ENCODE peak calls at places on chromosome 13, in five cellular contexts. One of them, this sample, is unnamed.

GRCh38 chr13:23671902-23672301 is 101.7 kb downstream of the TNFRSF19 start:
- DNase-seq in stimulated activated naive CD4-positive, alpha-beta T cell treated with Interleukin-2 at 50 U/mL for 16 hours: no peak
- DNase-seq in effector memory CD4-positive, alpha-beta T cell: no peak
- DNase-seq in M059J: no peak
- DNase-seq in cardiac muscle cell: peak; percentile 46
- DNase-seq in this sample: no peak

GRCh38 chr13:30453727-30454126 is 12.0 kb downstream of the HMGB1 start:
- DNase-seq in cardiac muscle cell: peak; percentile 24
- DNase-seq in M059J: no peak
- DNase-seq in stimulated activated naive CD4-positive, alpha-beta T cell treated with Interleukin-2 at 50 U/mL for 16 hours: no peak
- DNase-seq in effector memory CD4-positive, alpha-beta T cell: no peak
- DNase-seq in this sample: no peak

GRCh38 chr13:21309542-21310172 is 133.2 kb downstream of the MRPL57 start:
- DNase-seq in M059J: peak; percentile 51
- DNase-seq in stimulated activated naive CD4-positive, alpha-beta T cell treated with Interleukin-2 at 50 U/mL for 16 hours: no peak
- DNase-seq in effector memory CD4-positive, alpha-beta T cell: no peak
- DNase-seq in cardiac muscle cell: no peak
- DNase-seq in this sample: no peak

GRCh38 chr13:33637978-33638743 is 179.8 kb upstream of the RFC3 start:
- DNase-seq in effector memory CD4-positive, alpha-beta T cell: no peak
- DNase-seq in M059J: peak; percentile 63
- DNase-seq in stimulated activated naive CD4-positive, alpha-beta T cell treated with Interleukin-2 at 50 U/mL for 16 hours: no peak
- DNase-seq in cardiac muscle cell: peak; percentile 37
- DNase-seq in this sample: peak; percentile 36

GRCh38 chr13:99617474-99618255 is 116.4 kb downstream of the TM9SF2 start:
- DNase-seq in effector memory CD4-positive, alpha-beta T cell: no peak
- DNase-seq in stimulated activated naive CD4-positive, alpha-beta T cell treated with Interleukin-2 at 50 U/mL for 16 hours: no peak
- DNase-seq in cardiac muscle cell: peak; percentile 70
- DNase-seq in M059J: peak; percentile 49
- DNase-seq in this sample: no peak

GRCh38 chr13:98656223-98656622 is 79.3 kb upstream of the STK24 start:
- DNase-seq in cardiac muscle cell: no peak
- DNase-seq in M059J: no peak
- DNase-seq in stimulated activated naive CD4-positive, alpha-beta T cell treated with Interleukin-2 at 50 U/mL for 16 hours: no peak
- DNase-seq in effector memory CD4-positive, alpha-beta T cell: no peak
- DNase-seq in this sample: no peak

GRCh38 chr13:89457977-89458376 is 1786.8 kb downstream of the SLITRK5 start:
- DNase-seq in effector memory CD4-positive, alpha-beta T cell: no peak
- DNase-seq in stimulated activated naive CD4-positive, alpha-beta T cell treated with Interleukin-2 at 50 U/mL for 16 hours: no peak
- DNase-seq in cardiac muscle cell: peak; percentile 85
- DNase-seq in M059J: peak; percentile 26
- DNase-seq in this sample: no peak

GRCh38 chr13:99432637-99433542 is 68.4 kb upstream of the TM9SF2 start:
- DNase-seq in M059J: peak; percentile 79
- DNase-seq in stimulated activated naive CD4-positive, alpha-beta T cell treated with Interleukin-2 at 50 U/mL for 16 hours: peak; percentile 92
- DNase-seq in effector memory CD4-positive, alpha-beta T cell: peak; percentile 91
- DNase-seq in cardiac muscle cell: peak; percentile 60
- DNase-seq in this sample: peak; percentile 61

GRCh38 chr13:48580185-48580803 is 47.4 kb upstream of the RCBTB2 start:
- DNase-seq in effector memory CD4-positive, alpha-beta T cell: peak; percentile 47
- DNase-seq in cardiac muscle cell: peak; percentile 78
- DNase-seq in stimulated activated naive CD4-positive, alpha-beta T cell treated with Interleukin-2 at 50 U/mL for 16 hours: peak; percentile 55
- DNase-seq in M059J: peak; percentile 59
- DNase-seq in this sample: no peak

GRCh38 chr13:110044521-110045200 is 258.3 kb upstream of the IRS2 start:
- DNase-seq in stimulated activated naive CD4-positive, alpha-beta T cell treated with Interleukin-2 at 50 U/mL for 16 hours: no peak
- DNase-seq in effector memory CD4-positive, alpha-beta T cell: no peak
- DNase-seq in M059J: no peak
- DNase-seq in cardiac muscle cell: peak; percentile 47
- DNase-seq in this sample: peak; percentile 77

GRCh38 chr13:111302045-111302722 is 18.3 kb upstream of the TEX29 start:
- DNase-seq in stimulated activated naive CD4-positive, alpha-beta T cell treated with Interleukin-2 at 50 U/mL for 16 hours: no peak
- DNase-seq in effector memory CD4-positive, alpha-beta T cell: no peak
- DNase-seq in cardiac muscle cell: no peak
- DNase-seq in M059J: no peak
- DNase-seq in this sample: no peak

GRCh38 chr13:25001807-25002206 is 94.1 kb upstream of the PABPC3 start:
- DNase-seq in effector memory CD4-positive, alpha-beta T cell: no peak
- DNase-seq in stimulated activated naive CD4-positive, alpha-beta T cell treated with Interleukin-2 at 50 U/mL for 16 hours: no peak
- DNase-seq in cardiac muscle cell: no peak
- DNase-seq in M059J: no peak
- DNase-seq in this sample: no peak

GRCh38 chr13:111845621-111846351 is 221.2 kb upstream of the SOX1 start:
- DNase-seq in stimulated activated naive CD4-positive, alpha-beta T cell treated with Interleukin-2 at 50 U/mL for 16 hours: no peak
- DNase-seq in cardiac muscle cell: no peak
- DNase-seq in M059J: no peak
- DNase-seq in effector memory CD4-positive, alpha-beta T cell: no peak
- DNase-seq in this sample: no peak

GRCh38 chr13:92175330-92175729 is 776.9 kb downstream of the GPC5 start:
- DNase-seq in stimulated activated naive CD4-positive, alpha-beta T cell treated with Interleukin-2 at 50 U/mL for 16 hours: no peak
- DNase-seq in effector memory CD4-positive, alpha-beta T cell: no peak
- DNase-seq in cardiac muscle cell: peak; percentile 94
- DNase-seq in M059J: peak; percentile 25
- DNase-seq in this sample: no peak

GRCh38 chr13:95536629-95537241 is 15.8 kb upstream of the CLDN10 start:
- DNase-seq in M059J: peak; percentile 35
- DNase-seq in cardiac muscle cell: peak; percentile 57
- DNase-seq in stimulated activated naive CD4-positive, alpha-beta T cell treated with Interleukin-2 at 50 U/mL for 16 hours: no peak
- DNase-seq in effector memory CD4-positive, alpha-beta T cell: no peak
- DNase-seq in this sample: no peak

GRCh38 chr13:100089633-100090032 is 740 bp downstream of the PCCA start:
- DNase-seq in effector memory CD4-positive, alpha-beta T cell: no peak
- DNase-seq in stimulated activated naive CD4-positive, alpha-beta T cell treated with Interleukin-2 at 50 U/mL for 16 hours: no peak
- DNase-seq in M059J: peak; percentile 32
- DNase-seq in cardiac muscle cell: peak; percentile 12
- DNase-seq in this sample: no peak

GRCh38 chr13:21011378-21011777 is 50.0 kb downstream of the LATS2 start:
- DNase-seq in stimulated activated naive CD4-positive, alpha-beta T cell treated with Interleukin-2 at 50 U/mL for 16 hours: no peak
- DNase-seq in effector memory CD4-positive, alpha-beta T cell: no peak
- DNase-seq in cardiac muscle cell: no peak
- DNase-seq in M059J: no peak
- DNase-seq in this sample: no peak

GRCh38 chr13:50127017-50127725 is 111.9 kb downstream of the KCNRG start:
- DNase-seq in stimulated activated naive CD4-positive, alpha-beta T cell treated with Interleukin-2 at 50 U/mL for 16 hours: peak; percentile 68
- DNase-seq in M059J: no peak
- DNase-seq in effector memory CD4-positive, alpha-beta T cell: peak; percentile 30
- DNase-seq in cardiac muscle cell: peak; percentile 76
- DNase-seq in this sample: no peak

GRCh38 chr13:43757266-43757665 is 29.5 kb downstream of the ENOX1 start:
- DNase-seq in effector memory CD4-positive, alpha-beta T cell: no peak
- DNase-seq in stimulated activated naive CD4-positive, alpha-beta T cell treated with Interleukin-2 at 50 U/mL for 16 hours: no peak
- DNase-seq in M059J: no peak
- DNase-seq in cardiac muscle cell: no peak
- DNase-seq in this sample: no peak